ENCODE peak calls at places on chromosome 16, in nine cellular contexts. G, Q, K, V, P, Z, M, D and F are unnamed samples.
A peak's percentile ranks its signal among the peaks of the same experiment; 100 is the strongest.

GRCh38 chr16:10741844-10742243 is 1.8 kb upstream of the NUBP1 start:
- DNase-seq in G (no peak), Q (no peak), K (no peak), V (peak; percentile 17), P (no peak), Z (peak; percentile 61), M (no peak), D (no peak), F (no peak)

GRCh38 chr16:67399218-67399733 is 6.0 kb upstream of the TPPP3 start:
- DNase-seq in G (peak; percentile 45), Q (peak; percentile 70), K (no peak), V (no peak), P (peak; percentile 36), Z (peak; percentile 57), M (no peak), D (no peak), F (no peak)

GRCh38 chr16:83970430-83970815 is 2.4 kb downstream of the NECAB2 start:
- DNase-seq in G (no peak), Q (no peak), K (no peak), V (no peak), P (no peak), Z (no peak), M (no peak), D (no peak), F (no peak)

GRCh38 chr16:24771132-24771778 is 41.8 kb downstream of the TNRC6A start:
- DNase-seq in G (no peak), Q (no peak), K (no peak), V (no peak), P (no peak), Z (no peak), M (peak; percentile 34), D (no peak), F (no peak)

GRCh38 chr16:474420-475122 is 49.1 kb downstream of the RAB11FIP3 start:
- DNase-seq in G (no peak), Q (no peak), K (no peak), V (peak; percentile 55), P (no peak), Z (no peak), M (no peak), D (no peak), F (no peak)

GRCh38 chr16:85652431-85653221 is 36.1 kb downstream of the GINS2 start:
- DNase-seq in G (no peak), Q (peak; percentile 23), K (no peak), V (peak; percentile 61), P (no peak), Z (peak; percentile 63), M (no peak), D (peak; percentile 66), F (no peak)

GRCh38 chr16:65070831-65071230 is 51.0 kb downstream of the CDH11 start:
- DNase-seq in G (no peak), Q (no peak), K (peak; percentile 93), V (peak; percentile 52), P (no peak), Z (peak; percentile 26), M (peak; percentile 96), D (no peak), F (no peak)

GRCh38 chr16:88453621-88454314 is 688 bp downstream of the ZFPM1 start:
- DNase-seq in G (peak; percentile 42), Q (peak; percentile 49), K (no peak), V (no peak), P (no peak), Z (no peak), M (no peak), D (no peak), F (no peak)

GRCh38 chr16:2497116-2497630 is 16.6 kb upstream of the ATP6V0C start:
- DNase-seq in G (no peak), Q (no peak), K (no peak), V (no peak), P (no peak), Z (no peak), M (no peak), D (no peak), F (peak; percentile 43)

GRCh38 chr16:85718682-85719081 is 29.9 kb upstream of the GINS2 start:
- DNase-seq in G (no peak), Q (peak; percentile 21), K (no peak), V (peak; percentile 28), P (no peak), Z (peak; percentile 34), M (no peak), D (peak; percentile 28), F (no peak)

GRCh38 chr16:52128407-52128806 is 418.5 kb downstream of the TOX3 start:
- DNase-seq in G (no peak), Q (no peak), K (no peak), V (no peak), P (no peak), Z (no peak), M (no peak), D (no peak), F (no peak)

GRCh38 chr16:58493756-58494431 is 6.0 kb upstream of the NDRG4 start:
- DNase-seq in G (no peak), Q (no peak), K (no peak), V (no peak), P (no peak), Z (no peak), M (no peak), D (no peak), F (no peak)

GRCh38 chr16:11047057-11047456 is 102.7 kb downstream of the CLEC16A start:
- DNase-seq in G (no peak), Q (no peak), K (peak; percentile 44), V (no peak), P (no peak), Z (no peak), M (no peak), D (no peak), F (no peak)

GRCh38 chr16:57694191-57694555 is 433 bp upstream of the DRC7 start:
- DNase-seq in G (no peak), Q (no peak), K (no peak), V (no peak), P (no peak), Z (peak; percentile 62), M (no peak), D (no peak), F (no peak)

GRCh38 chr16:3509470-3509928 is 8.7 kb downstream of the CLUAP1 start:
- DNase-seq in G (peak; percentile 85), Q (peak; percentile 75), K (no peak), V (peak; percentile 63), P (peak; percentile 43), Z (peak; percentile 49), M (no peak), D (no peak), F (peak; percentile 67)

GRCh38 chr16:86631441-86631840 is 53.1 kb downstream of the FOXL1 start:
- DNase-seq in G (no peak), Q (no peak), K (no peak), V (no peak), P (no peak), Z (no peak), M (no peak), D (no peak), F (no peak)

GRCh38 chr16:79172306-79172705 is 428.2 kb downstream of the MAF start:
- DNase-seq in G (no peak), Q (no peak), K (no peak), V (no peak), P (no peak), Z (no peak), M (no peak), D (no peak), F (no peak)

GRCh38 chr16:1687427-1688316 is 9.6 kb downstream of the JPT2 start:
- DNase-seq in G (no peak), Q (no peak), K (no peak), V (no peak), P (no peak), Z (no peak), M (no peak), D (no peak), F (no peak)

GRCh38 chr16:30095166-30096078 is 591 bp downstream of the YPEL3 start:
- DNase-seq in G (peak; percentile 28), Q (no peak), K (no peak), V (peak; percentile 38), P (no peak), Z (no peak), M (no peak), D (no peak), F (no peak)

GRCh38 chr16:28556914-28557320 is 3.2 kb downstream of the SGF29 start:
- DNase-seq in G (no peak), Q (no peak), K (no peak), V (no peak), P (no peak), Z (no peak), M (no peak), D (no peak), F (no peak)

GRCh38 chr16:2913603-2914002 is 1.9 kb downstream of the FLYWCH1 start:
- DNase-seq in G (no peak), Q (no peak), K (no peak), V (no peak), P (no peak), Z (no peak), M (no peak), D (no peak), F (no peak)

GRCh38 chr16:17572145-17572544 is 101.4 kb upstream of the XYLT1 start:
- DNase-seq in G (no peak), Q (no peak), K (no peak), V (no peak), P (no peak), Z (no peak), M (no peak), D (no peak), F (no peak)

GRCh38 chr16:51524555-51525373 is 373.7 kb upstream of the SALL1 start:
- DNase-seq in G (no peak), Q (no peak), K (peak; percentile 52), V (no peak), P (no peak), Z (no peak), M (no peak), D (no peak), F (no peak)

GRCh38 chr16:49563666-49564065 is 190.1 kb downstream of the C16orf78 start:
- DNase-seq in G (no peak), Q (no peak), K (no peak), V (no peak), P (no peak), Z (no peak), M (no peak), D (no peak), F (no peak)

GRCh38 chr16:84947022-84947421 is 64.3 kb downstream of the ZDHHC7 start:
- DNase-seq in G (no peak), Q (no peak), K (no peak), V (peak; percentile 58), P (no peak), Z (no peak), M (no peak), D (no peak), F (no peak)

GRCh38 chr16:27244363-27244755 is 24.2 kb downstream of the NSMCE1 start:
- DNase-seq in G (no peak), Q (no peak), K (no peak), V (no peak), P (no peak), Z (no peak), M (no peak), D (no peak), F (no peak)

GRCh38 chr16:72372646-72373045 is 200.7 kb upstream of the PMFBP1 start:
- DNase-seq in G (no peak), Q (no peak), K (no peak), V (no peak), P (no peak), Z (no peak), M (no peak), D (no peak), F (no peak)

GRCh38 chr16:53131363-53132071 is 76.7 kb downstream of the CHD9 start:
- DNase-seq in G (peak; percentile 47), Q (peak; percentile 67), K (no peak), V (peak; percentile 71), P (peak; percentile 49), Z (peak; percentile 72), M (no peak), D (no peak), F (no peak)

GRCh38 chr16:62034236-62035114 is 1.8 kb downstream of the CDH8 start:
- DNase-seq in G (no peak), Q (no peak), K (no peak), V (no peak), P (no peak), Z (no peak), M (no peak), D (no peak), F (no peak)

GRCh38 chr16:85229869-85230416 is 117.7 kb upstream of the CIBAR2 start:
- DNase-seq in G (no peak), Q (no peak), K (no peak), V (no peak), P (no peak), Z (no peak), M (no peak), D (no peak), F (no peak)

GRCh38 chr16:84913315-84913714 is 93.5 kb downstream of the CRISPLD2 start:
- DNase-seq in G (no peak), Q (no peak), K (no peak), V (peak; percentile 46), P (no peak), Z (no peak), M (no peak), D (no peak), F (no peak)